ENCODE peak calls at places on chromosomes 5 and 9, in seven cellular contexts. Q, D, F, V, P, H and W are unnamed samples.
A peak's percentile ranks its signal among the peaks of the same experiment; 100 is the strongest.

GRCh38 chr9:83999141-83999918 is 18.7 kb downstream of the RMI1 start:
- DNase-seq in F (no peak), D (no peak), H (no peak), Q (no peak), P (no peak), V (no peak), W (no peak)

GRCh38 chr5:127571314-127571713 is 53.9 kb downstream of the PRRC1 start:
- DNase-seq in D (no peak), P (no peak), V (peak; percentile 32), H (no peak), Q (no peak), F (no peak), W (no peak)

GRCh38 chr9:136700959-136701664 is 11.3 kb upstream of the DIPK1B start:
- DNase-seq in Q (no peak), V (no peak), P (peak; percentile 38), D (no peak), F (no peak), H (no peak), W (no peak)

GRCh38 chr5:172904643-172905345 is 54.4 kb upstream of the RPL26L1 start:
- DNase-seq in F (peak; percentile 82), P (peak; percentile 100), H (peak; percentile 87), V (no peak), D (peak; percentile 79), Q (peak; percentile 79), W (no peak)

GRCh38 chr5:116454417-116454927 is 120.2 kb downstream of the SEMA6A start:
- DNase-seq in D (no peak), H (peak; percentile 79), P (no peak), Q (peak; percentile 90), F (peak; percentile 94), V (peak; percentile 59), W (peak; percentile 79)

GRCh38 chr5:169442354-169443248 is 141.0 kb upstream of the SPDL1 start:
- DNase-seq in D (no peak), V (peak; percentile 29), P (no peak), Q (peak; percentile 26), H (peak; percentile 53), F (peak; percentile 63), W (no peak)

GRCh38 chr5:17233488-17233887 is 16.1 kb downstream of the BASP1 start:
- DNase-seq in P (peak; percentile 33), F (peak; percentile 84), V (no peak), H (peak; percentile 60), Q (no peak), D (no peak), W (no peak)

GRCh38 chr9:14779566-14780022 is 57.1 kb upstream of the CER1 start:
- DNase-seq in D (no peak), Q (peak; percentile 72), V (no peak), F (peak; percentile 75), P (no peak), H (no peak), W (no peak)

GRCh38 chr9:76394896-76395244 is 644 bp upstream of the RFK start:
- DNase-seq in D (peak; percentile 85), Q (no peak), V (peak; percentile 89), P (no peak), F (peak; percentile 44), H (no peak), W (no peak)

GRCh38 chr9:79013715-79014610 is 557.8 kb upstream of the TLE4 start:
- DNase-seq in H (peak; percentile 41), F (peak; percentile 6), P (peak; percentile 31), V (no peak), Q (no peak), D (no peak), W (peak; percentile 62)

GRCh38 chr5:6729400-6730310 is 16.4 kb downstream of the TENT4A start:
- DNase-seq in D (no peak), H (no peak), Q (no peak), P (no peak), V (no peak), F (no peak), W (no peak)

GRCh38 chr5:132788508-132788907 is 11.5 kb upstream of the SEPTIN8 start:
- DNase-seq in V (no peak), Q (no peak), P (no peak), D (no peak), F (no peak), H (no peak), W (no peak)

GRCh38 chr9:112332272-112332671 is 1.1 kb downstream of the PTBP3 start:
- DNase-seq in D (no peak), H (peak; percentile 34), P (no peak), F (no peak), V (no peak), Q (no peak), W (no peak)

GRCh38 chr9:99026956-99027298 is 78.0 kb upstream of the TGFBR1 start:
- DNase-seq in P (no peak), D (peak; percentile 30), H (no peak), V (no peak), F (no peak), Q (no peak), W (no peak)
- TF ChIP-seq CTCF in P (no peak), D (no peak), H (no peak), V (no peak), F (no peak), Q (no peak), W (no peak)

GRCh38 chr9:121373401-121373769 is 3.3 kb upstream of the STOM start:
- DNase-seq in H (peak; percentile 46), F (peak; percentile 52), P (peak; percentile 68), Q (peak; percentile 69), D (no peak), V (no peak), W (no peak)
- H3K4me3 ChIP-seq in H (no peak overlapping the region), F (no peak overlapping the region), P (no peak overlapping the region), Q (peak overlapping the region; percentile 18), D (no peak overlapping the region), V (no peak overlapping the region), W (no peak overlapping the region)

DNA sequence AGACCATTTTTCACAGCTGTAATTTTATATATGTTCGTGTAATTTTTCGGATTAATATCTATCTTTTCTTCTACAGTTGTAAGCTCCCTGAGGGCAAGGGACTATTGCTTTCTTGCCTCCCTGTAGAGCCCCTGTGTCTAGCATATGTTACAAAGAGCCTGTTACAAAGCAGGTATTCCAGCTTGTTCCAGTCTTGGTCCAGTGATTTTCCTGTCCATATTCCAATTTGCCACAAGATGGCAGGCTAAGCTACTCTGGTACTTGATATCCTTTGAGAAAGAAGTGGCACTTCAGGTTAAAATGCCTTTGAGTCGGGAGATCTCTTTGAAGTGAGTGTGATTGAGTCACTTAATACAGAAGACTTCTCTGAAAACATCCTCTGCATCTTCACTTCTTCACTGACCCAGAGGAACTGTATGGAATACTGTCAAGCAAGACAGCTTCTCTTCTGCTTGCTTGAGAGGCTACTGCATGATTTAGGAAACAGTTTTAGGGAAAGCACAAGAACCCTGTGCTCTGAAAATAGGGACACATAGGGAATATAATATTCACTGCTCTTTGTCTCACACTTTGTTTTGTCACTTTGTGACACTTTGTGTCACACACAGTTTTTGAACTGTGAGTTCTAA is 24.5 kb downstream of the CAVIN4 start:
- DNase-seq in P (peak; percentile 77), D (no peak), H (peak; percentile 74), F (peak; percentile 61), Q (peak; percentile 59), V (peak; percentile 56), W (no peak)
- TF ChIP-seq CTCF in P (peak; percentile 87), D (peak; percentile 23), H (peak; percentile 73), F (peak; percentile 81), Q (peak; percentile 80), V (peak; percentile 52), W (peak; percentile 76)

GRCh38 chr9:110807956-110808598 is 139.5 kb downstream of the MUSK start:
- DNase-seq in H (no peak), V (no peak), Q (no peak), P (no peak), D (no peak), F (no peak), W (no peak)

GRCh38 chr9:110814159-110814558 is 145.6 kb downstream of the MUSK start:
- DNase-seq in H (no peak), V (no peak), Q (no peak), D (no peak), P (peak; percentile 58), F (no peak), W (no peak)

GRCh38 chr9:110808599-110808980 is 140.0 kb downstream of the MUSK start:
- DNase-seq in V (no peak), H (no peak), P (no peak), Q (no peak), D (no peak), F (no peak), W (no peak)

GRCh38 chr9:110810251-110810976 is 141.8 kb downstream of the MUSK start:
- DNase-seq in Q (no peak), P (peak; percentile 34), H (no peak), V (no peak), D (no peak), F (no peak), W (no peak)

GRCh38 chr9:110809038-110809595 is 140.5 kb downstream of the MUSK start:
- DNase-seq in F (no peak), P (no peak), V (no peak), D (no peak), H (no peak), Q (no peak), W (no peak)
- H3K4me3 ChIP-seq in F (no peak overlapping the region), P (no peak overlapping the region), V (no peak overlapping the region), D (no peak overlapping the region), H (no peak overlapping the region), Q (no peak overlapping the region), W (no peak overlapping the region)

DNA sequence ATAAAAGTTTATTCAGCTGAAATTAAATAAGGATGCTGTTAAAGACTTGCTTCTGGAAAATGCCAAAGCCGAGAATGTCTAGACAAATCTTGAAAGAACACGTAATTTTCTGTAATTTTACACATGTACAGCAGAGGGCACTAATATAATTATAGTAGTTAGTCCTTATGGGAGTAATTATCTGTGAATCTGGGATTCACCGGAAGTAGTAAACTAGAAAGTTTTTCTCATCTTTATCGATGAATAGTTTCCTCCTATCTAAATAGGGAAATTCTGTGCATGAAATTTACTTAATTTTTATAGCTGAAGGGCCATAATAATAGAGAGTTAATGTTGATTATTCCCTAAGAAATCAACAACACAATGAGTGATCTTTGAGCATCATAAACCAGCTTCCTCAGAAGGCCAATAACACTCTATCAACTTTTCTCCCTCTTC is 18.4 kb upstream of the CNTLN start:
- DNase-seq in D (no peak), P (peak; percentile 49), V (peak; percentile 67), F (peak; percentile 66), Q (peak; percentile 68), H (peak; percentile 67), W (no peak)
- TF ChIP-seq CTCF in D (peak; percentile 37), P (peak; percentile 32), V (peak; percentile 48), F (peak; percentile 46), Q (peak; percentile 45), H (peak; percentile 40), W (peak; percentile 35)

GRCh38 chr9:123741214-123741613 is 188.7 kb downstream of the DENND1A start:
- DNase-seq in Q (no peak), F (no peak), D (no peak), P (no peak), H (no peak), V (peak; percentile 28), W (no peak)
- H3K4me3 ChIP-seq in Q (no peak overlapping the region), F (no peak overlapping the region), D (no peak overlapping the region), P (no peak overlapping the region), H (no peak overlapping the region), V (no peak overlapping the region), W (no peak overlapping the region)

DNA sequence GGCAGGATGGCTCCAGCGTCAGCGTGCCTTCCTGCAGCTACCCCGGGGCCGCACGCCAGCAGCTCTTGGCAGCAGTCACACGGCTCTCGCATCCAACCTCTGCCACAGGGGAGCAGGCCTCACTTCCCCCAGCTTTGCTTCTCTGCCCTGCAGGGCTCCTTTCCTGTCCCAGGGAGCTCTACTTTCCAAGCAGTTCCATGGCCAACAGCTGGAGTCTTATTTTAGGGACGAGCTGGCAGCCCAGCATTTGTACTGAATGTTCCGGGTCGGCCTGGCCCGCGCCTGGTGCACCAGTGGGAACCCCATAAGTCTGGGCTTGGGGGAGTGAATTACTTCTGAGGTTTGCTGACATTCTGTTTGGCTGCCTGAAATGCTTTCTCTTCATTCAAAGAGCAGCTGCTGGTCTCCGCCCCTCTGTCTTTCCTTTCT is 34.6 kb downstream of the GADD45G start:
- DNase-seq in H (no peak), V (no peak), P (no peak), Q (no peak), F (no peak), D (peak; percentile 67), W (no peak)
- TF ChIP-seq CTCF in H (no peak), V (no peak), P (no peak), Q (no peak), F (no peak), D (no peak), W (no peak)